ENCODE peak calls at places on chromosomes 3 and 15, in eight cellular contexts. S, K, J, O, W, Q, C and D are unnamed samples.

GRCh38 chr3:80677796-80678195 is 910.0 kb upstream of the ROBO1 start:
- DNase-seq in S (no peak), K (no peak), J (no peak), O (no peak), W (no peak), Q (no peak), C (no peak), D (peak; percentile 32)

GRCh38 chr15:101138086-101138660 is 113.7 kb downstream of the CHSY1 start:
- DNase-seq in S (peak; percentile 37), K (no peak), J (no peak), O (no peak), W (no peak), Q (peak; percentile 30), C (no peak), D (no peak)

GRCh38 chr3:8911781-8912180 is 51.5 kb downstream of the RAD18 start:
- DNase-seq in S (no peak), K (no peak), J (no peak), O (no peak), W (no peak), Q (no peak), C (no peak), D (no peak)

GRCh38 chr3:46400000-46400734 is 6.7 kb downstream of the CCR5AS start:
- DNase-seq in S (peak; percentile 80), K (no peak), J (no peak), O (no peak), W (no peak), Q (no peak), C (no peak), D (peak; percentile 63)

GRCh38 chr3:72134989-72135451 is 350.1 kb upstream of the PROK2 start:
- DNase-seq in S (no peak), K (no peak), J (no peak), O (no peak), W (no peak), Q (no peak), C (no peak), D (no peak)

GRCh38 chr3:195259564-195260285 is 11.2 kb downstream of the XXYLT1 start:
- DNase-seq in S (peak; percentile 100), K (peak; percentile 54), J (peak; percentile 72), O (peak; percentile 83), W (peak; percentile 80), Q (peak; percentile 95), C (peak; percentile 89), D (peak; percentile 95)

GRCh38 chr3:128698211-128699011 is 27.6 kb upstream of the RAB7A start:
- DNase-seq in S (peak; percentile 96), K (peak; percentile 52), J (no peak), O (peak; percentile 59), W (no peak), Q (peak; percentile 71), C (no peak), D (no peak)

GRCh38 chr15:55402707-55403106 is 5.5 kb downstream of the CCPG1 start:
- DNase-seq in S (no peak), K (no peak), J (no peak), O (no peak), W (no peak), Q (no peak), C (no peak), D (no peak)

GRCh38 chr15:97902140-97902780 is 58.2 kb upstream of the ARRDC4 start:
- DNase-seq in S (no peak), K (no peak), J (no peak), O (no peak), W (no peak), Q (no peak), C (peak; percentile 98), D (no peak)

GRCh38 chr3:133797396-133798105 is 8.1 kb upstream of the SRPRB start:
- DNase-seq in S (no peak), K (no peak), J (no peak), O (no peak), W (no peak), Q (no peak), C (peak; percentile 24), D (no peak)

GRCh38 chr3:124995460-124995994 is 60.3 kb downstream of the HEG1 start:
- DNase-seq in S (no peak), K (peak; percentile 58), J (no peak), O (peak; percentile 42), W (peak; percentile 23), Q (peak; percentile 72), C (peak; percentile 18), D (peak; percentile 52)